ENCODE peak calls at places on chromosomes 16 and 17, in four cellular contexts. One of them, this sample, is unnamed.

GRCh38 chr16:46629331-46629843 is 8.2 kb upstream of the SHCBP1 start:
- DNase-seq in left ventricle myocardium inferior: no peak
- DNase-seq in A172: peak
- DNase-seq in GM04504: peak
- DNase-seq in this sample: no peak

GRCh38 chr17:14149751-14150150 is 80.4 kb downstream of the COX10 start:
- DNase-seq in left ventricle myocardium inferior: no peak
- DNase-seq in GM04504: no peak
- DNase-seq in A172: no peak
- DNase-seq in this sample: no peak

GRCh38 chr17:28041844-28042656 is 427 bp upstream of the NLK start:
- DNase-seq in A172: peak
- DNase-seq in left ventricle myocardium inferior: no peak
- DNase-seq in GM04504: no peak
- DNase-seq in this sample: no peak

GRCh38 chr17:50168319-50168718 is 2.5 kb downstream of the SGCA start:
- DNase-seq in A172: no peak
- DNase-seq in GM04504: no peak
- DNase-seq in left ventricle myocardium inferior: no peak
- DNase-seq in this sample: no peak

GRCh38 chr17:17506181-17506741 is 10.1 kb upstream of the RASD1 start:
- DNase-seq in left ventricle myocardium inferior: peak
- DNase-seq in A172: no peak
- DNase-seq in GM04504: no peak
- DNase-seq in this sample: no peak

GRCh38 chr17:19973146-19973545 is 4.5 kb downstream of the AKAP10 start:
- DNase-seq in A172: no peak
- DNase-seq in left ventricle myocardium inferior: no peak
- DNase-seq in GM04504: no peak
- DNase-seq in this sample: no peak

GRCh38 chr17:42287305-42288077 is 807 bp upstream of the STAT5A start:
- DNase-seq in GM04504: no peak
- DNase-seq in left ventricle myocardium inferior: peak
- DNase-seq in A172: peak
- DNase-seq in this sample: no peak

GRCh38 chr16:89335803-89336485 is 118.4 kb downstream of the ZNF778 start:
- DNase-seq in GM04504: no peak
- DNase-seq in A172: no peak
- DNase-seq in left ventricle myocardium inferior: no peak
- DNase-seq in this sample: no peak

GRCh38 chr16:11060856-11061255 is 116.5 kb downstream of the CLEC16A start:
- DNase-seq in A172: no peak
- DNase-seq in left ventricle myocardium inferior: no peak
- DNase-seq in GM04504: no peak
- DNase-seq in this sample: no peak

GRCh38 chr16:30980068-30980371 is 5.0 kb upstream of the HSD3B7 start:
- DNase-seq in left ventricle myocardium inferior: no peak
- DNase-seq in GM04504: no peak
- DNase-seq in A172: no peak
- DNase-seq in this sample: no peak

GRCh38 chr17:4881761-4882555 is 17.4 kb upstream of the C17orf107 start:
- DNase-seq in A172: peak
- DNase-seq in GM04504: no peak
- DNase-seq in left ventricle myocardium inferior: peak
- DNase-seq in this sample: no peak

GRCh38 chr16:740764-741505 is at the start of gene CIAO3:
- DNase-seq in GM04504: peak
- DNase-seq in left ventricle myocardium inferior: peak
- DNase-seq in A172: peak
- DNase-seq in this sample: peak

GRCh38 chr17:28404812-28405570 is 1.0 kb downstream of the SLC46A1 start:
- DNase-seq in A172: no peak
- DNase-seq in left ventricle myocardium inferior: no peak
- DNase-seq in GM04504: no peak
- DNase-seq in this sample: no peak

GRCh38 chr17:40218740-40219072 is 398 bp upstream of the WIPF2 start:
- DNase-seq in GM04504: no peak
- DNase-seq in A172: peak
- DNase-seq in left ventricle myocardium inferior: peak
- DNase-seq in this sample: no peak

GRCh38 chr17:43372273-43372911 is 26.4 kb upstream of the ARL4D start:
- DNase-seq in A172: no peak
- DNase-seq in left ventricle myocardium inferior: peak
- DNase-seq in GM04504: no peak
- DNase-seq in this sample: no peak

GRCh38 chr17:68576811-68577551 is 24.2 kb downstream of the FAM20A start:
- DNase-seq in GM04504: peak
- DNase-seq in left ventricle myocardium inferior: peak
- DNase-seq in A172: no peak
- DNase-seq in this sample: no peak

GRCh38 chr17:61799812-61800484 is 63.4 kb downstream of the BRIP1 start:
- DNase-seq in left ventricle myocardium inferior: no peak
- DNase-seq in GM04504: no peak
- DNase-seq in A172: no peak
- DNase-seq in this sample: no peak

This sample was measured in HS-27A.